ENCODE peak calls at places on chromosome 20, in six cellular contexts. S, H, V, J, C and R are unnamed samples.

GRCh38 chr20:43383026-43383795 is 74.5 kb upstream of the SRSF6 start:
- DNase-seq in C (no peak), S (no peak), H (no peak), V (no peak), J (no peak), R (no peak)

GRCh38 chr20:58627212-58628072 is 23.6 kb upstream of the STX16 start:
- DNase-seq in V (no peak), H (no peak), J (no peak), S (no peak), C (peak; percentile 44), R (no peak)

GRCh38 chr20:8457978-8458377 is 325.9 kb downstream of the PLCB1 start:
- DNase-seq in J (no peak), C (no peak), V (no peak), H (no peak), S (no peak), R (no peak)

GRCh38 chr20:60036346-60037119 is 78.3 kb downstream of the CDH26 start:
- DNase-seq in S (no peak), H (no peak), J (no peak), V (no peak), C (no peak), R (no peak)

GRCh38 chr20:53865905-53866786 is 204.2 kb downstream of the BCAS1 start:
- DNase-seq in H (no peak), S (no peak), J (no peak), C (no peak), V (peak; percentile 59), R (no peak)

GRCh38 chr20:6121504-6121903 is 1.3 kb downstream of the FERMT1 start:
- DNase-seq in H (no peak), V (no peak), C (no peak), J (no peak), S (no peak), R (no peak)

GRCh38 chr20:60258255-60258863 is 300.1 kb downstream of the CDH26 start:
- DNase-seq in S (no peak), H (no peak), C (no peak), V (peak; percentile 67), J (no peak), R (no peak)

GRCh38 chr20:45967551-45968080 is 4.4 kb downstream of the ZNF335 start:
- DNase-seq in H (no peak), S (no peak), C (no peak), V (no peak), J (no peak), R (no peak)

GRCh38 chr20:17895641-17896246 is 72.8 kb downstream of the SNX5 start:
- DNase-seq in S (peak; percentile 20), C (no peak), V (no peak), H (peak; percentile 11), J (peak; percentile 59), R (peak; percentile 54)

GRCh38 chr20:30922129-30922528 is 335.3 kb upstream of the DEFB115 start:
- DNase-seq in S (no peak), V (no peak), C (no peak), J (no peak), H (no peak), R (no peak)

GRCh38 chr20:21202284-21202683 is 76.4 kb downstream of the KIZ start:
- DNase-seq in J (no peak), H (no peak), C (no peak), V (peak; percentile 16), S (no peak), R (no peak)

GRCh38 chr20:58494923-58495622 is 20.1 kb downstream of the APCDD1L start:
- DNase-seq in J (no peak), S (no peak), V (no peak), H (no peak), C (no peak), R (no peak)

GRCh38 chr20:21125072-21125848 is 622 bp upstream of the KIZ start:
- DNase-seq in H (no peak), S (no peak), J (no peak), C (no peak), V (peak; percentile 88), R (no peak)

GRCh38 chr20:31910071-31910803 is 39.8 kb downstream of the TTLL9 start:
- DNase-seq in H (no peak), C (no peak), J (no peak), V (no peak), S (no peak), R (no peak)

GRCh38 chr20:47586648-47587306 is 85.1 kb downstream of the NCOA3 start:
- DNase-seq in C (no peak), J (no peak), S (no peak), H (no peak), V (no peak), R (no peak)

GRCh38 chr20:1203630-1204029 is 376 bp downstream of the C20orf202 start:
- DNase-seq in S (no peak), C (no peak), V (no peak), H (no peak), J (no peak), R (no peak)

GRCh38 chr20:62918137-62918536 is 8.2 kb downstream of the DIDO1 start:
- DNase-seq in J (no peak), V (no peak), H (no peak), C (no peak), S (no peak), R (no peak)

GRCh38 chr20:24633026-24633425 is 163.6 kb downstream of the SYNDIG1 start:
- DNase-seq in H (no peak), J (peak; percentile 34), V (no peak), C (no peak), S (no peak), R (no peak)

GRCh38 chr20:1660263-1660662 is 2.7 kb upstream of the SIRPG start:
- DNase-seq in H (no peak), V (no peak), C (no peak), J (no peak), S (no peak), R (no peak)

GRCh38 chr20:25470045-25470444 is 62.6 kb downstream of the GINS1 start:
- DNase-seq in V (peak; percentile 57), S (peak; percentile 42), C (peak; percentile 52), H (peak; percentile 13), J (peak; percentile 73), R (peak; percentile 45)

GRCh38 chr20:51275816-51276215 is 252.9 kb upstream of the KCNG1 start:
- DNase-seq in S (no peak), V (no peak), H (no peak), C (no peak), J (no peak), R (no peak)

GRCh38 chr20:31934491-31934890 is 17.4 kb downstream of the PDRG1 start:
- DNase-seq in H (no peak), J (no peak), V (no peak), C (no peak), S (no peak), R (no peak)

GRCh38 chr20:1879934-1880333 is 15.3 kb upstream of the SIRPA start:
- DNase-seq in V (no peak), S (no peak), J (no peak), C (no peak), H (no peak), R (no peak)

GRCh38 chr20:16606468-16606867 is 33.2 kb upstream of the KIF16B start:
- DNase-seq in C (no peak), H (no peak), J (no peak), V (no peak), S (no peak), R (no peak)

GRCh38 chr20:2539341-2539740 is 3.0 kb downstream of the TMC2 start:
- DNase-seq in S (no peak), J (no peak), C (no peak), V (peak; percentile 40), H (no peak), R (no peak)

GRCh38 chr20:62618622-62619529 is 23.4 kb upstream of the SLCO4A1 start:
- DNase-seq in H (no peak), C (no peak), V (no peak), J (no peak), S (no peak), R (peak; percentile 69)

GRCh38 chr20:41615110-41615509 is 3.1 kb downstream of the CHD6 start:
- DNase-seq in V (peak; percentile 56), H (no peak), J (no peak), C (no peak), S (no peak), R (no peak)

GRCh38 chr20:49814057-49814675 is 1.5 kb downstream of the SLC9A8 start:
- DNase-seq in V (no peak), J (no peak), S (no peak), H (no peak), C (no peak), R (no peak)

GRCh38 chr20:49810491-49811190 is 2.0 kb upstream of the SLC9A8 start:
- DNase-seq in S (no peak), J (no peak), H (no peak), C (no peak), V (no peak), R (no peak)

GRCh38 chr20:49813305-49813974 is 812 bp downstream of the SLC9A8 start:
- DNase-seq in S (no peak), C (no peak), J (no peak), H (no peak), V (no peak), R (no peak)

GRCh38 chr20:49811825-49812462 is 684 bp upstream of the SLC9A8 start:
- DNase-seq in J (peak; percentile 51), V (no peak), H (no peak), S (peak; percentile 25), C (no peak), R (no peak)

GRCh38 chr20:49812463-49813304 is at the start of gene SLC9A8:
- DNase-seq in H (peak; percentile 78), S (peak; percentile 95), J (peak; percentile 87), C (peak; percentile 71), V (peak; percentile 84), R (peak; percentile 76)
- TF ChIP-seq POLR2A in H (peak; percentile 85), S (peak; percentile 77), J (peak; percentile 79), C (peak; percentile 55), V (peak; percentile 91), R (peak; percentile 75)

GRCh38 chr20:39878809-39879208 is 810.2 kb downstream of the MAFB start:
- DNase-seq in H (no peak), C (no peak), J (no peak), V (no peak), S (no peak), R (no peak)
- TF ChIP-seq TAF1 in H (no peak), C (no peak), J (no peak), V (no peak), S (no peak), R (no peak)

GRCh38 chr20:22768266-22768665 is 183.9 kb upstream of the FOXA2 start:
- DNase-seq in C (no peak), S (no peak), V (no peak), H (no peak), J (no peak), R (no peak)

GRCh38 chr20:22762576-22763256 is 178.3 kb upstream of the FOXA2 start:
- DNase-seq in V (no peak), H (no peak), C (no peak), J (no peak), S (no peak), R (no peak)

GRCh38 chr20:22768779-22769178 is 184.4 kb upstream of the FOXA2 start:
- DNase-seq in H (no peak), S (no peak), V (no peak), J (no peak), C (no peak), R (no peak)

GRCh38 chr20:22757424-22758189 is 173.2 kb upstream of the FOXA2 start:
- DNase-seq in C (no peak), V (no peak), S (peak; percentile 22), H (no peak), J (no peak), R (no peak)

GRCh38 chr20:22763257-22763906 is 179.0 kb upstream of the FOXA2 start:
- DNase-seq in V (no peak), C (no peak), S (no peak), J (no peak), H (no peak), R (no peak)
- TF ChIP-seq POLR2AphosphoS5 in V (no peak), C (no peak), S (no peak), J (no peak), H (no peak), R (no peak)

GRCh38 chr20:37522258-37523011 is 1.4 kb downstream of the NNAT start:
- DNase-seq in J (peak; percentile 57), S (no peak), V (no peak), H (no peak), C (no peak), R (no peak)
- TF ChIP-seq POLR2A in J (no peak), S (no peak), V (no peak), H (no peak), C (no peak), R (no peak)